ENCODE peak calls at places on chromosomes 16 and 17, in four cellular contexts. Z is H1, Y is SK-N-SH, L is HepG2. M is an unnamed sample.

GRCh38 chr16:10081201-10081940 is 100.9 kb downstream of the GRIN2A start:
- DNase-seq in Z (no peak), L (no peak), Y (no peak), M (peak; percentile 67)

GRCh38 chr17:18921912-18922451 is 30.0 kb upstream of the SLC5A10 start:
- DNase-seq in L (no peak), Z (no peak), Y (no peak), M (no peak)

GRCh38 chr16:78249056-78249455 is 149.6 kb downstream of the WWOX start:
- DNase-seq in L (peak; percentile 77), Y (no peak), Z (no peak), M (peak; percentile 73)

GRCh38 chr17:68777856-68778694 is 176.9 kb upstream of the FAM20A start:
- DNase-seq in Y (no peak), L (peak; percentile 81), Z (no peak), M (no peak)

GRCh38 chr16:4313563-4314531 is 2.0 kb upstream of the GLIS2 start:
- DNase-seq in L (peak; percentile 92), Z (no peak), Y (peak; percentile 79), M (peak; percentile 86)

GRCh38 chr16:11946433-11946832 is 4.6 kb upstream of the NPIPB2 start:
- DNase-seq in Z (no peak), L (no peak), Y (no peak), M (no peak)

GRCh38 chr17:69468211-69468610 is 53.7 kb downstream of the MAP2K6 start:
- DNase-seq in Z (no peak), Y (no peak), L (no peak), M (no peak)

GRCh38 chr16:66695935-66696668 is 441 bp downstream of the CMTM4 start:
- DNase-seq in L (no peak), Y (no peak), Z (no peak), M (peak; percentile 21)

GRCh38 chr17:82490512-82491195 is 28.9 kb upstream of the FOXK2 start:
- DNase-seq in L (no peak), Y (no peak), Z (no peak), M (no peak)

GRCh38 chr17:9484789-9485188 is 90.8 kb downstream of the STX8 start:
- DNase-seq in Z (no peak), Y (no peak), L (no peak), M (no peak)

GRCh38 chr16:58109330-58109729 is 19.9 kb downstream of the CFAP20 start:
- DNase-seq in Y (no peak), L (no peak), Z (no peak), M (no peak)

GRCh38 chr16:85227924-85228462 is 115.7 kb upstream of the CIBAR2 start:
- DNase-seq in Y (peak; percentile 69), Z (no peak), L (no peak), M (peak; percentile 46)

GRCh38 chr17:48002920-48003685 is 32.2 kb downstream of the CDK5RAP3 start:
- DNase-seq in Z (no peak), Y (peak; percentile 86), L (no peak), M (peak; percentile 79)
- H2AFZ ChIP-seq in Z (no peak overlapping the region), Y (peak overlapping the region; percentile 91), L (no peak overlapping the region), M (no peak overlapping the region)

GRCh38 chr17:49516190-49516589 is 21.1 kb downstream of the NGFR start:
- DNase-seq in Y (peak; percentile 30), Z (no peak), L (no peak), M (no peak)

GRCh38 chr17:49514374-49514738 is 19.3 kb downstream of the NGFR start:
- DNase-seq in Y (peak; percentile 78), L (peak; percentile 67), Z (no peak), M (peak; percentile 55)

GRCh38 chr17:49513044-49513395 is 17.9 kb downstream of the NGFR start:
- DNase-seq in Z (no peak), Y (no peak), L (no peak), M (no peak)

GRCh38 chr17:49513616-49514373 is 18.7 kb downstream of the NGFR start:
- DNase-seq in Y (no peak), L (no peak), Z (no peak), M (no peak)

DNA sequence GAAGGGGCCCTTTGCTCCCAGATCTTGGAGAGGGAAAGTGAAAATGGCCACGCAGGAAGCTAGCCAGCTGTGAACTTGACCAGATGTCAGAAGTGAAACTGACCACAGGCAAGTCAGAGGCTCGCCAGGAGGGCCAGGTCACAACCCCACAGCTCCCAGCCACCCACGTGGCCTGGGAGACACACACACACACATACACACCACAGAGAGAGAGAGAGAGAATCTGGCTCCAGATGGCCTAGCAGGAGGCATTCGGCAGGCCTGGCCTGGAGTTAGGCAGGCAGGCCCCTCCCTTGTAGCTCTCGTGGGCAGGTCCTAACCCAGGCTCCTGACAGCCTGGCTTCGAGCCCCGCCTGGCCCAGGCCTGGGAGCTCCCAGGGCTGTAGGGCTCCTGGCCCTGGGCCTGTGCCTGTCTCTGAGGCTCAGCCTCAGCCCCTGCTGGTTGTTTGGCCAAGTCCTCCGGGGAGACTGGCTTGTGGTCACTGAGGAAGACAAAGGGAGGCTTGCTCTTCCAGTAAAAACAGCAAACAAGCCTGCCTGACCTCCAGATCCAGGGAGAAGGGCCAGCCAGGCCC is 20.2 kb downstream of the NGFR start:
- DNase-seq in Z (no peak), Y (peak; percentile 97), L (peak; percentile 79), M (peak; percentile 83)
- TF ChIP-seq CTCF in Z (no peak), Y (no peak), L (peak; percentile 34), M (peak; percentile 16)

GRCh38 chr16:87065781-87066694 is 251.2 kb downstream of the C16orf95 start:
- DNase-seq in Y (no peak), Z (no peak), L (no peak), M (no peak)
- H2AFZ ChIP-seq in Y (no peak overlapping the region), Z (no peak overlapping the region), L (no peak overlapping the region), M (no peak overlapping the region)

GRCh38 chr17:53313746-53314145 is 509.0 kb upstream of the KIF2B start:
- DNase-seq in L (no peak), Y (no peak), Z (no peak), M (no peak)
- TF ChIP-seq CTCF in L (no peak), Y (no peak), Z (no peak), M (no peak)

DNA sequence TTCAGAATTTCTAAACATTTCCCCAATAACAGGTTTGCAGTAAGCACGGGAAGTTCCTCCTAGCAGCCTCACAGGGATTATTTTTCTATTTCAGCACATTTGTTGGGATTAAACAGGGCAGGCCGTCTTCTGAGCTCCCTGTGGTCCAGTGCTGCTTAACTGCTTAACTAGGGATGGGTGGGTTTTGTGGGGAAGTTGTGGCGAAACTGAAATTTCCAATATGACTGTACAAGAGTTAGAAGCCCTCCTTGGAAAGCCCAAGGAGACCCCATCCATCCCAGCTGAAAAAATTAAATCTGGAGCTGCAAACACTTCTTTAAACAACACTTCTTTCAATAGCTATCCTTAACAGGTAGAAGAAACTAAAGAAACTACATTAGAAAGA is 22.2 kb downstream of the FAM117A start:
- DNase-seq in Z (no peak), L (no peak), Y (no peak), M (no peak)
- H2AFZ ChIP-seq in Z (no peak overlapping the region), L (no peak overlapping the region), Y (no peak overlapping the region), M (no peak overlapping the region)

DNA sequence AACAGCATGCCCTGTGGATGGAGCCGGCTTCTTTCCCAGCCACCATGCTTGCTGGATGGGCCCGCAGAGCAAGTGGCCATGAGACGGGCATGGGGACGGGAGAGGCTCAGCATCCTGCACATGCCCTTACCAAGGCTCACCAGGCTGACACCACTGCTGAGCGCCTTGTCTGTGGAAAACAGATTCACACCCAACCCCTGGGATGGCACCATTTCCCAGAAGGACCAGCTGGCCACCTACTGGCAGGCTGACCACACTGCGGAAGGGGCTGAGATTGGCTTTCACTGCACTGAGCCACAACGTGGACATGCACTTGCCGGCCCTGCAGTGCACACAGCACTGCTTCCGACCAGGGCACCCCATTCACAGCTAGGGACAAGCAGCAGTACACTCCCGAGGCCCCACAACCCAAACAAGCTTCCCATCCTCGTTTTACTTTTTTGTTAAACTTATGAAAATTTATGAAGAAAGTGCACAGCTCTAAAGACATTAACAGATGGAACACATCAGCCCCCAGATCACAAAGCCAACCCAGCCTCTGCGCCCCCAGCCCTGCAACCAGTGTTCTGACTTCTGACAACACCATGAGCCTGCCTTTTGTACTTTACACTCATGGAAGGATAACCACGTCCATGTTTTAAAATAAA is 13.9 kb upstream of the KRTAP17-1 start:
- DNase-seq in L (peak; percentile 52), Y (peak; percentile 70), Z (peak; percentile 27), M (peak; percentile 68)
- TF ChIP-seq CTCF in L (peak; percentile 96), Y (peak; percentile 70), Z (peak; percentile 95), M (peak; percentile 72)

DNA sequence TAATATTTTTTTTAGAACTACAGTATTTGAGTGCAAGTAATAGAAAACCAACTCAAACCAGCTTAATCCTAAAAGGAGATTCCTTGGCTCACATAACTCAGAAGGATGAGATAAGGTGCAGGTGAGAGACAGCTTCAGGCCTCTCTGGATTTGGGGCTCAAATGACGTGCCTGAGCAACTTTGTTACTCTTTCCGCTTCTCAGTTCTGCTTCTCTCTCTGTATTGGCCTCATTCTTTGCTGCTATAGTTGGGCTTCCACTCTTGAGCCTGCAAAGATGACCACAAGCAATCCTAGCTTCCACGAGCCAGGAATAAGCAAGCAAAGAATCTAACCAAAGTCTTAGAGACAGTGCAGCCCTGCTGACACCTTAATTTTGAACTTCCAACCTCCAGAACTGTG is 45.0 kb upstream of the NLK start:
- DNase-seq in L (no peak), Z (no peak), Y (no peak), M (no peak)
- H2AFZ ChIP-seq in L (no peak overlapping the region), Z (no peak overlapping the region), Y (no peak overlapping the region), M (no peak overlapping the region)

DNA sequence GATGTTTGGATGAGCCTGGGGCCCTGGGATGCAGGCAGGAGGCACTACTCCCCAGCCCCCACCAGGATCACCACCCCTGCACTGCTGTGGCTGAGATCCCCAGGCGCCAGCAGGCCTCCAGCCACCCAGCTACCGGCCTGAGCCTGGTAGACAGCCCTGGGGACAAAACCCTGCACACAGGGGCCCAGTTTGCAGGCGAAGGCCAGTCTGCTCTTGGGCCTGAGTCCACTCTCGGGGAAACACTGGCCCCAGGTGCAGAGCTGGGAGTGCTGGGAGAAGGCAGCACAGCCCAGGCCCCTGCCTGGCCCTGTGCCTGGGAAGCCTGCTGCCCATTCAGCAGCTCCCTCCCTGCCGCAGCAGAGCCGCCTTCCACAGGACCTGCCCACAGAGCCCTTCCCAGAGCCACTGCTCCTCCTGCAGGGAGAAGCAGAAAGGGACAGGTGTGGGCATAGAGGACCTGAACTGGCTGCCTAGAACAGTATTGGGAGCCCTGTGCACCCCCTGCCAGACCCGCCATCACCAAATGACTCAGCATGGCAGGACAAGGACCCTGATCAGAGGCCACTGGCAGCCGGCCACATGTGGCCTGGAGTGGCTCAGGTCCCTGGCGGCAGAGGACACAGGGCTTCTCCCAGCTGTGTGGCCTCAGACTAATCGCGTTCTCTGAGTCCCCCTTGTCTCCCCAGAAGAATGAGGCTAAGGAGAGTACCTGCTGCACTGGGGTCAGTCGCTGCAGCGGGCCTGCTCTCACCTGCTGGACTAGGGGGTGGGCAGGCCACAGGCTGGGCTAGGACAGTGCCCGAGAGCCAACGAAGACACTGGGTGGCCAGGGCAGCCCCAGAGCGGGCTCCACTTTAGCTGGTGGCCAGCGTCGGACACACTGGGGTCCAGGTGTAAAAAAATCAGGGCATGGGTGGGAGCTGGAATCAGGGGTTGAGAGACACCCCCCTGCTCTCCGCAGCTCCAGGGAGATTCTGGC is 10.7 kb downstream of the MSRB1 start:
- DNase-seq in L (peak; percentile 69), Z (no peak), Y (no peak), M (peak; percentile 58)
- TF ChIP-seq CTCF in L (peak; percentile 72), Z (peak; percentile 58), Y (no peak), M (peak; percentile 31)